ENCODE peak calls at places on chromosomes 7 and 10, in six cellular contexts. Q is GM23248, B is OCI-LY7, K is MM.1S, W is mesenchymal stem cell, I is IMR-90. A is an unnamed sample. For H3K4me1 and H3K36me3, the result is how much of the 10 kb centered on the place peaks cover.

GRCh38 chr7:48389977-48390376 is 218.7 kb downstream of the ABCA13 start:
- DNase-seq in W (peak), Q (peak), B (no peak), I (peak), K (no peak), A (peak)

GRCh38 chr7:96998765-96999164 is 6.6 kb upstream of the DLX6 start:
- DNase-seq in B (no peak), W (no peak), I (no peak), K (no peak), Q (no peak), A (no peak)

GRCh38 chr10:103616705-103617361 is 123.3 kb downstream of the NEURL1 start:
- DNase-seq in K (no peak), B (no peak), W (peak), I (peak), Q (peak), A (no peak)

GRCh38 chr10:17808971-17809841 is at the start of gene MRC1:
- DNase-seq in K (no peak), Q (no peak), I (no peak), B (no peak), W (no peak), A (no peak)

GRCh38 chr7:128946936-128947830 is 9.5 kb downstream of the IRF5 start:
- DNase-seq in I (no peak), Q (no peak), K (no peak), W (no peak), B (no peak), A (no peak)

GRCh38 chr7:90938371-90938770 is 325.9 kb upstream of the FZD1 start:
- DNase-seq in B (no peak), W (no peak), K (no peak), I (peak), Q (peak), A (no peak)

GRCh38 chr10:110269641-110270318 is 34.9 kb downstream of the SMNDC1 start:
- DNase-seq in W (no peak), Q (peak), B (no peak), K (peak), I (peak), A (no peak)

GRCh38 chr7:50467817-50468610 is 17.9 kb upstream of the FIGNL1 start:
- DNase-seq in Q (peak), K (peak), W (peak), I (peak), B (peak), A (peak)

GRCh38 chr7:70614237-70614984 is 517.5 kb upstream of the GALNT17 start:
- DNase-seq in W (peak), I (peak), B (peak), K (no peak), Q (peak), A (peak)

GRCh38 chr7:81273601-81274397 is 354.9 kb upstream of the SEMA3C start:
- DNase-seq in I (no peak), Q (no peak), B (no peak), K (peak), W (no peak), A (no peak)

GRCh38 chr7:27150568-27151340 is 1.6 kb downstream of the HOXA3 start:
- DNase-seq in W (peak), K (peak), Q (peak), B (peak), I (peak), A (peak)

GRCh38 chr10:8054243-8054497 is 318 bp upstream of the GATA3 start:
- DNase-seq in I (no peak), Q (peak), W (peak), K (no peak), B (no peak), A (no peak)
- H3K4me1 ChIP-seq in I (under half), Q (under half), W (under half), K (under half), B (under half), A (under half)

GRCh38 chr7:99624487-99624886 is 7.7 kb downstream of the ZSCAN25 start:
- DNase-seq in I (no peak), K (no peak), W (no peak), B (no peak), Q (no peak), A (no peak)
- H3K36me3 ChIP-seq in I (half or more), K (under half), W (half or more), B (half or more), Q (half or more), A (under half)

DNA sequence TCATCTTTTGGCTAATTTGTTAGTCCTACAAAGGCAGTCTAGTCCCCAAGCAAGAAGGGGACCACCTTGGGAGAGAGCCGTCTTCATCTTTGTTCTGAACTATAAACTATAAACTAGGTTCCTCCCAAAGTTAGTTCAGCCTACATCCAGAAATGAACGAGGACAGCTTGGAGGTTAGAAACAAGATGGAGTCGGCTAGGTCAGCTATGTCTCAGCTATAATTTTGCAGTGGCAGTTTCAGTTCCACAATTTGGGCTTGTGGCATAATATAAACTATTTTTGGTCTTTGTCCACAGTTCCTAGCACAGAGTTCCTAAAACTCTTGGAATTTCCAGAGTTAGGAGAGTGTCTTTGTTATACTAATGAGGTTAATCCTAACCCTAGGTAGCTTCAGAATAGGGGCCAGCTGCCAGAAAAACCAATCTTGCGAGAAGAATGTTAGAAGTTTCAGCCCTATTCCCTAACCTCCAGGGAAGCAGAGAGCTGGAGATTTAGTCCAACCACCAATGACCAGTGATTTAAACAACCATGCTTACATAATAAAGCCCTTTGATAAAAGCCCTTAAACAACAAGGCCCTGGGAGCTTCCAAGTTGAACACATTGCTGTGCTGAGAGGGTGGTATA is 131.9 kb downstream of the AKR1D1 start:
- DNase-seq in Q (no peak), B (no peak), K (no peak), I (no peak), W (no peak), A (no peak)
- H3K4me2 ChIP-seq in Q (no peak), B (no peak), K (no peak), I (no peak), W (no peak), A (no peak)

GRCh38 chr10:71837085-71837827 is 13.8 kb downstream of the PSAP start:
- DNase-seq in I (no peak), B (peak), Q (no peak), W (no peak), K (no peak), A (peak)

GRCh38 chr10:71836594-71836970 is 14.5 kb downstream of the PSAP start:
- DNase-seq in B (peak), K (no peak), I (no peak), Q (no peak), W (no peak), A (no peak)

GRCh38 chr10:71834343-71834674 is 16.7 kb downstream of the PSAP start:
- DNase-seq in Q (no peak), B (no peak), K (no peak), I (no peak), W (no peak), A (no peak)

GRCh38 chr10:71833451-71834342 is 17.4 kb downstream of the PSAP start:
- DNase-seq in Q (no peak), K (no peak), W (no peak), B (peak), I (no peak), A (no peak)

GRCh38 chr10:71835671-71836593 is 15.1 kb downstream of the PSAP start:
- DNase-seq in Q (peak), B (peak), W (peak), I (peak), K (no peak), A (peak)
- H3K4me1 ChIP-seq in Q (half or more), B (half or more), W (under half), I (under half), K (under half), A (half or more)

DNA sequence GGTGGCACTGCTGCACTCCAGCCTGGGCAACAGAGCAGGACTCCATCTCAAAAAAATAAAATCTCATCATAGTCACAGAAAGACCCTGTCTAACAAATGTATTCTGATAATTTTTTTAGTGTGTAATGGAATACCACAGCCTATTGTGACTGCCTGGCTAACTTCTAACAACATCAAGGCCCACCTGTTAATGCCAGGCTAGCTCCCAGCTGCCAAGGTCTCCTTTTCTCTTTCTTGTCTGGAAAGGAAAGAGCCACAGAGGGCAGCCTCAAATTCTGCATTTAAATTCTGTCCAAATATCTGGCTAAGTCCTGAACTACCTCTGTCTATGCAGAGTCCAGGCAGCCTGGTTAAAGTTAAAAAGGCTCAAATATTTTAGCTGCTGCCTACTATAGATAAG is 700.9 kb downstream of the MAGI2 start:
- DNase-seq in K (no peak), B (no peak), Q (no peak), I (no peak), W (no peak), A (no peak)
- H3K36me3 ChIP-seq in K (under half), B (under half), Q (under half), I (under half), W (under half), A (under half)

DNA sequence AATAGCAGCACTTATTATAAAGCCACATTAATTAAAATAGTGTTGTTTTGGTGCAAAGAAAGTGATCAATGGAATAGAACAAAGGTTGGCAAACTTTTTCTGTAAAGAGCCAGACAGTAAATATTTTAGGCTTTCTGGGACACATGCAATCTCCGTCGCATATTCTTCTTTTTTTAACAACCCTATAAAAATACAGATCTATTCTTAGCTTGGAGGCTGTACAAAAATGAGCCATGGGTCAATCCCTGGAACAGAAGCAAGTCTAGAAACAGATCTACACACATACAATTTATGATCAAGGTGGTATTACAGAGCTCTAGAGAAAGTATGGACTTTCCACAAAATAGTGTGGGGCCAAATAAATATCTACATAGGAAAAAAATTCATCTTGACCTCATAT is 71.8 kb downstream of the ARHGAP21 start:
- DNase-seq in K (no peak), Q (no peak), I (no peak), W (no peak), B (no peak), A (no peak)
- H3K4me2 ChIP-seq in K (peak), Q (no peak), I (no peak), W (no peak), B (no peak), A (no peak)